ENCODE peak calls at places on chromosomes 13 and 19, in four cellular contexts. U is K562, A is ascending aorta, W is GM23248. Z is an unnamed sample. For H3K4me1, the result is how much of the 10 kb centered on the place peaks cover.

GRCh38 chr13:84362777-84363176 is 480.5 kb upstream of the SLITRK1 start:
- DNase-seq in W (peak), A (no peak), U (no peak), Z (peak)

GRCh38 chr19:32702010-32702409 is 10.4 kb downstream of the NUDT19 start:
- DNase-seq in U (no peak), A (no peak), W (no peak), Z (no peak)

GRCh38 chr13:94153586-94153985 is 325.9 kb downstream of the DCT start:
- DNase-seq in W (no peak), U (no peak), A (no peak), Z (no peak)

GRCh38 chr19:55600336-55601028 is 394 bp downstream of the ZNF524 start:
- DNase-seq in U (no peak), W (peak), A (no peak), Z (peak)

GRCh38 chr19:4649392-4650094 is 10.2 kb downstream of the TNFAIP8L1 start:
- DNase-seq in A (no peak), U (no peak), W (no peak), Z (no peak)

GRCh38 chr19:41575998-41576397 is at the start of gene CEACAM21:
- DNase-seq in W (no peak), U (no peak), A (no peak), Z (peak)

GRCh38 chr13:62537593-62537992 is 1121.9 kb upstream of the PCDH20 start:
- DNase-seq in A (no peak), W (no peak), U (no peak), Z (peak)

GRCh38 chr19:49132974-49133609 is 13.7 kb downstream of the PPFIA3 start:
- DNase-seq in A (no peak), W (no peak), U (peak), Z (no peak)

GRCh38 chr19:52941941-52942370 is 18.7 kb upstream of the ZNF888 start:
- DNase-seq in A (peak), W (peak), U (peak), Z (peak)

GRCh38 chr19:44212865-44213346 is 574 bp downstream of the ZNF227 start:
- DNase-seq in A (no peak), U (peak), W (peak), Z (peak)

GRCh38 chr19:38932425-38933179 is 1.9 kb downstream of the MRPS12 start:
- DNase-seq in W (peak), U (peak), A (no peak), Z (peak)

GRCh38 chr13:111006508-111007031 is 91.7 kb upstream of the ANKRD10 start:
- DNase-seq in A (peak), U (peak), W (peak), Z (peak)

DNA sequence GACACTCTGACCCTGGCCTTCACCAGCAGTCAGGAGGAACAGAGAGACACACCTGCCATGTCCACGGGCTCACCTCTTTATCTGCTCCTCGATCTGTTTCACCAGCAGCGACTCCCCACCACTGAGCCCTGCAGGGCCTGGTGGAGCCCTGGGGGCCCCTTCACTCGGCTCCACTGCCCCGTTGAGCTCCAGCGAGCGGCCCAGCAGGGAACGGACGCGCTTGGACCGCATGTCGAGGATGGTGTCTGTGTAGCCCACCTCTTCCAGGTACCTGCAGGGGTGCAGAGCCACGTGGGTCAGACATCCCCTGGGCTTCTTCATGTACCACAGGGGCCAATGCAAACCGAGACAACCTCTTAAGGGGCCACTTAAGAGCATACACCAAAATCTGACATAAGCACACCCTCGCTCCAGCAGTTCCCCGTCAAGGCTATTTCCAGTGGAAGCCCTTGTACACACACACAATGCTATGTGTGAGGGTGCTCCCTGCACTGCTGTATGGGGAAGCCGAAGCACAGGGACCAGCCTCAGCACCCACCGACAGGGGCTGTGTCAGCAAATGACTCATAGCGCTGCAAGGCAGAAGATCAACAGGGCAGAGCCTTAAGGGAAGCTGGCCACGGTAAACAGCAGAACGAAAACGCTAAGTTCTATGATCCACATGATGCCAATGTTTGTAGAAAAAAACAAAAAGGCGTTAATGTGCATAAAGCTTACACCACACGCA is 12.7 kb upstream of the FKRP start:
- DNase-seq in A (no peak), W (no peak), U (no peak), Z (no peak)
- H3K4me1 ChIP-seq in A (under half), W (under half), U (under half), Z (under half)

GRCh38 chr19:12425501-12426274 is 15.1 kb downstream of the ZNF443 start:
- DNase-seq in W (no peak), U (no peak), A (no peak), Z (no peak)
- H3K4me1 ChIP-seq in W (under half), U (under half), A (under half), Z (under half)

GRCh38 chr19:11092181-11092538 is 2.9 kb downstream of the LDLR start:
- DNase-seq in W (peak), U (no peak), A (no peak), Z (no peak)
- H3K4me1 ChIP-seq in W (half or more), U (half or more), A (half or more), Z (under half)

GRCh38 chr13:51728972-51729371 is 75.0 kb downstream of the DHRS12 start:
- DNase-seq in A (no peak), W (peak), U (no peak), Z (peak)
- H3K4me1 ChIP-seq in A (under half), W (half or more), U (under half), Z (under half)

GRCh38 chr13:99311748-99312492 is 4.7 kb upstream of the GPR183 start:
- DNase-seq in U (no peak), W (peak), A (no peak), Z (no peak)
- H3K4me1 ChIP-seq in U (under half), W (half or more), A (under half), Z (under half)

GRCh38 chr13:91351123-91351522 is 3.6 kb downstream of the MIR17HG start:
- DNase-seq in A (no peak), W (no peak), U (peak), Z (no peak)
- H3K4me1 ChIP-seq in A (under half), W (under half), U (under half), Z (under half)

DNA sequence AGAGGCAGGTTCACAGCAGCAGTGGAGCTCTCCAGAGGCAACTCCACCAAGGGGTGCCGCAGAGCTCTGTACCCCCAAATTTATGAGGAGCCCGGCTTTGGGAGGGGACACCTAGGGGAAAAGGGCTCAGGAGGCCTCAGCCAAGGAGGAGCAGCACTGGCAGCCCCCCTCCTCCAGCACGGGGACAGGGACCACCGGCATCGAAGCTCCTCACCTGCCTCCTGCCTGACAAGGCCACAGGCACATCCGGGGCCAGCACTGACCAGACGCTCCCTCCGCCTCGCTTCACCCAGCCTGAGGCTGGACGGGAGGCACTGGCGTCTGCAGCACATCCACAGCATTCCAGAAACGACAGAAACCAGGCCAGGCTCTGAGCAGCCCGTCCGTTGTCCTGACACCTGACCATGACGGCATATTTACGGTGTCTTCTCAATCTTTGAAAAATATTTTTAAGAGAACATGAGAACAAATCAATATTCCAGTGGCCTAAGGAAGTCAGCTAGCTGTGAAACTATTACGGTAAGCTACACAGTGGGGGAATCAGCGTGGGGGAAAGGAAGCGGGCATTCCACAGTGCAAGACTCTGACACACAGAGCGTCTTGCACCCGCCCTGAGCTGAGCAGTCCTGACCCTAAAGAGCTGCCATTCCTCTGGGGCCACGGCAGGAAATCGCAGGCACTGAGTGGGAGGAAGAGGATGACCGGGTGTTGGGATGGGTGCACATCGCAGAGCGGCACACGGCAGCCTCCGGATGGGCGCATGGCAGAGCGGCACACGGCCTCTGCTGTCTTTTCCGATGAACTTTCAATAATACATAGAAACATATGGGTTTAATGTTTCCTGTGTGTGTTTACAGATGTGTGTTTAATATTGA is 26.8 kb downstream of the RASA3 start:
- DNase-seq in A (peak), W (no peak), U (no peak), Z (no peak)
- H3K4me1 ChIP-seq in A (under half), W (under half), U (under half), Z (under half)

GRCh38 chr19:46866407-46867132 is 5.8 kb downstream of the ARHGAP35 start:
- DNase-seq in W (peak), A (no peak), U (no peak), Z (no peak)
- H3K4me1 ChIP-seq in W (under half), A (under half), U (under half), Z (under half)

Z was measured in SJCRH30.